ENCODE peak calls at places on chromosomes 4 and X, in six cellular contexts. One of them, this sample, is unnamed.

GRCh38 chr4:82643994-82644730 is 82.4 kb upstream of the TMEM150C start:
- DNase-seq in neural progenitor cell: no peak
- DNase-seq in AG09309: peak; percentile 46
- DNase-seq in GM12864: no peak
- DNase-seq in tibial nerve: no peak
- DNase-seq in cardiac fibroblast: peak; percentile 36
- DNase-seq in this sample: no peak

GRCh38 chr4:17817027-17817426 is 6.2 kb downstream of the NCAPG start:
- DNase-seq in neural progenitor cell: peak; percentile 45
- DNase-seq in AG09309: peak; percentile 57
- DNase-seq in GM12864: peak; percentile 37
- DNase-seq in tibial nerve: no peak
- DNase-seq in cardiac fibroblast: peak; percentile 86
- DNase-seq in this sample: peak; percentile 62

GRCh38 chrX:40734956-40735317 is 405 bp downstream of the MED14 start:
- DNase-seq in neural progenitor cell: no peak
- DNase-seq in AG09309: no peak
- DNase-seq in GM12864: no peak
- DNase-seq in tibial nerve: no peak
- DNase-seq in cardiac fibroblast: peak; percentile 31
- DNase-seq in this sample: peak; percentile 36

GRCh38 chr4:116016201-116016600 is 902.8 kb upstream of the NDST4 start:
- DNase-seq in neural progenitor cell: no peak
- DNase-seq in AG09309: peak; percentile 10
- DNase-seq in GM12864: no peak
- DNase-seq in tibial nerve: no peak
- DNase-seq in cardiac fibroblast: peak; percentile 53
- DNase-seq in this sample: peak; percentile 29

GRCh38 chr4:184899261-184900134 is 73.7 kb upstream of the ACSL1 start:
- DNase-seq in neural progenitor cell: no peak
- DNase-seq in AG09309: peak; percentile 3
- DNase-seq in GM12864: no peak
- DNase-seq in tibial nerve: no peak
- DNase-seq in cardiac fibroblast: no peak
- DNase-seq in this sample: no peak

GRCh38 chr4:70892086-70892769 is 9.9 kb upstream of the MOB1B start:
- DNase-seq in neural progenitor cell: no peak
- DNase-seq in AG09309: no peak
- DNase-seq in GM12864: no peak
- DNase-seq in tibial nerve: peak; percentile 56
- DNase-seq in cardiac fibroblast: peak; percentile 24
- DNase-seq in this sample: no peak

GRCh38 chr4:136690363-136690762 is 841.9 kb downstream of the PCDH18 start:
- DNase-seq in neural progenitor cell: no peak
- DNase-seq in AG09309: no peak
- DNase-seq in GM12864: no peak
- DNase-seq in tibial nerve: no peak
- DNase-seq in cardiac fibroblast: no peak
- DNase-seq in this sample: no peak

GRCh38 chr4:101292214-101292613 is 55.1 kb downstream of the PPP3CA start:
- DNase-seq in neural progenitor cell: no peak
- DNase-seq in AG09309: no peak
- DNase-seq in GM12864: no peak
- DNase-seq in tibial nerve: no peak
- DNase-seq in cardiac fibroblast: no peak
- DNase-seq in this sample: no peak

GRCh38 chr4:57191523-57192034 is 81.4 kb upstream of the IGFBP7 start:
- DNase-seq in neural progenitor cell: no peak
- DNase-seq in AG09309: no peak
- DNase-seq in GM12864: no peak
- DNase-seq in tibial nerve: no peak
- DNase-seq in cardiac fibroblast: peak; percentile 17
- DNase-seq in this sample: no peak

GRCh38 chr4:167114416-167114971 is 119.8 kb downstream of the SPOCK3 start:
- DNase-seq in neural progenitor cell: no peak
- DNase-seq in AG09309: no peak
- DNase-seq in GM12864: no peak
- DNase-seq in tibial nerve: no peak
- DNase-seq in cardiac fibroblast: no peak
- DNase-seq in this sample: peak; percentile 54

GRCh38 chr4:89661490-89661889 is 175.5 kb downstream of the SNCA start:
- DNase-seq in neural progenitor cell: peak; percentile 29
- DNase-seq in AG09309: peak; percentile 25
- DNase-seq in GM12864: no peak
- DNase-seq in tibial nerve: no peak
- DNase-seq in cardiac fibroblast: peak; percentile 33
- DNase-seq in this sample: no peak

GRCh38 chr4:154622598-154622997 is 10.1 kb upstream of the FGG start:
- DNase-seq in neural progenitor cell: peak; percentile 75
- DNase-seq in AG09309: no peak
- DNase-seq in GM12864: peak; percentile 18
- DNase-seq in tibial nerve: no peak
- DNase-seq in cardiac fibroblast: peak; percentile 56
- DNase-seq in this sample: peak; percentile 60

GRCh38 chrX:107826286-107827136 is 845 bp downstream of the MID2 start:
- DNase-seq in neural progenitor cell: peak; percentile 74
- DNase-seq in AG09309: no peak
- DNase-seq in GM12864: no peak
- DNase-seq in tibial nerve: peak; percentile 13
- DNase-seq in cardiac fibroblast: peak; percentile 66
- DNase-seq in this sample: peak; percentile 9

GRCh38 chr4:4317496-4318232 is 27.6 kb downstream of the ZBTB49 start:
- DNase-seq in neural progenitor cell: no peak
- DNase-seq in AG09309: no peak
- DNase-seq in GM12864: no peak
- DNase-seq in tibial nerve: no peak
- DNase-seq in cardiac fibroblast: no peak
- DNase-seq in this sample: no peak

GRCh38 chrX:52363247-52363883 is 5.5 kb upstream of the XAGE2 start:
- DNase-seq in neural progenitor cell: peak; percentile 5
- DNase-seq in AG09309: no peak
- DNase-seq in GM12864: no peak
- DNase-seq in tibial nerve: no peak
- DNase-seq in cardiac fibroblast: peak; percentile 9
- DNase-seq in this sample: no peak

GRCh38 chrX:27186671-27187070 is 276.5 kb downstream of the PPP4R3C start:
- DNase-seq in neural progenitor cell: peak; percentile 35
- DNase-seq in AG09309: no peak
- DNase-seq in GM12864: peak; percentile 2
- DNase-seq in tibial nerve: no peak
- DNase-seq in cardiac fibroblast: peak; percentile 36
- DNase-seq in this sample: peak; percentile 29

GRCh38 chr4:112213850-112214249 is 17.7 kb upstream of the AP1AR start:
- DNase-seq in neural progenitor cell: no peak
- DNase-seq in AG09309: peak; percentile 63
- DNase-seq in GM12864: no peak
- DNase-seq in tibial nerve: no peak
- DNase-seq in cardiac fibroblast: peak; percentile 73
- DNase-seq in this sample: no peak

GRCh38 chrX:136204571-136204970 is 46.6 kb downstream of the MAP7D3 start:
- DNase-seq in neural progenitor cell: peak; percentile 3
- DNase-seq in AG09309: no peak
- DNase-seq in GM12864: no peak
- DNase-seq in tibial nerve: no peak
- DNase-seq in cardiac fibroblast: peak; percentile 80
- DNase-seq in this sample: no peak

GRCh38 chr4:85081196-85081595 is 114.7 kb upstream of the WDFY3 start:
- DNase-seq in neural progenitor cell: no peak
- DNase-seq in AG09309: no peak
- DNase-seq in GM12864: no peak
- DNase-seq in tibial nerve: no peak
- DNase-seq in cardiac fibroblast: no peak
- DNase-seq in this sample: no peak

GRCh38 chr4:145939856-145940255 is 1.2 kb upstream of the ZNF827 start:
- DNase-seq in neural progenitor cell: no peak
- DNase-seq in AG09309: no peak
- DNase-seq in GM12864: no peak
- DNase-seq in tibial nerve: no peak
- DNase-seq in cardiac fibroblast: no peak
- DNase-seq in this sample: no peak

GRCh38 chr4:23972805-23973204 is 83.0 kb upstream of the PPARGC1A start:
- DNase-seq in neural progenitor cell: no peak
- DNase-seq in AG09309: no peak
- DNase-seq in GM12864: no peak
- DNase-seq in tibial nerve: no peak
- DNase-seq in cardiac fibroblast: peak; percentile 5
- DNase-seq in this sample: no peak

GRCh38 chrX:67568769-67569168 is 24.9 kb downstream of the AR start:
- DNase-seq in neural progenitor cell: no peak
- DNase-seq in AG09309: no peak
- DNase-seq in GM12864: no peak
- DNase-seq in tibial nerve: no peak
- DNase-seq in cardiac fibroblast: no peak
- DNase-seq in this sample: no peak

GRCh38 chr4:54527532-54527931 is 130.2 kb upstream of the KIT start:
- DNase-seq in neural progenitor cell: no peak
- DNase-seq in AG09309: no peak
- DNase-seq in GM12864: no peak
- DNase-seq in tibial nerve: no peak
- DNase-seq in cardiac fibroblast: no peak
- DNase-seq in this sample: no peak

GRCh38 chrX:41858161-41858775 is 65.1 kb downstream of the CASK start:
- DNase-seq in neural progenitor cell: peak; percentile 5
- DNase-seq in AG09309: no peak
- DNase-seq in GM12864: no peak
- DNase-seq in tibial nerve: no peak
- DNase-seq in cardiac fibroblast: no peak
- DNase-seq in this sample: no peak

GRCh38 chrX:104255465-104255864 is 732 bp upstream of the ESX1 start:
- DNase-seq in neural progenitor cell: no peak
- DNase-seq in AG09309: no peak
- DNase-seq in GM12864: no peak
- DNase-seq in tibial nerve: no peak
- DNase-seq in cardiac fibroblast: no peak
- DNase-seq in this sample: no peak

GRCh38 chrX:148133099-148133725 is 152.1 kb downstream of the FMR1NB start:
- DNase-seq in neural progenitor cell: no peak
- DNase-seq in AG09309: no peak
- DNase-seq in GM12864: no peak
- DNase-seq in tibial nerve: no peak
- DNase-seq in cardiac fibroblast: peak; percentile 5
- DNase-seq in this sample: peak; percentile 0

GRCh38 chr4:853416-853781 is 27.5 kb upstream of the CPLX1 start:
- DNase-seq in neural progenitor cell: no peak
- DNase-seq in AG09309: no peak
- DNase-seq in GM12864: no peak
- DNase-seq in tibial nerve: no peak
- DNase-seq in cardiac fibroblast: no peak
- DNase-seq in this sample: no peak

GRCh38 chrX:40922307-40922706 is 162.9 kb upstream of the USP9X start:
- DNase-seq in neural progenitor cell: peak; percentile 68
- DNase-seq in AG09309: no peak
- DNase-seq in GM12864: no peak
- DNase-seq in tibial nerve: no peak
- DNase-seq in cardiac fibroblast: peak; percentile 78
- DNase-seq in this sample: peak; percentile 57

GRCh38 chr4:89511776-89512175 is 204.2 kb upstream of the GPRIN3 start:
- DNase-seq in neural progenitor cell: no peak
- DNase-seq in AG09309: no peak
- DNase-seq in GM12864: no peak
- DNase-seq in tibial nerve: no peak
- DNase-seq in cardiac fibroblast: no peak
- DNase-seq in this sample: no peak

GRCh38 chr4:80007745-80008149 is 65.3 kb downstream of the ANTXR2 start:
- DNase-seq in neural progenitor cell: no peak
- DNase-seq in AG09309: no peak
- DNase-seq in GM12864: no peak
- DNase-seq in tibial nerve: no peak
- DNase-seq in cardiac fibroblast: no peak
- DNase-seq in this sample: peak; percentile 41
- H3K4me3 ChIP-seq in neural progenitor cell: no peak overlapping the region
- H3K4me3 ChIP-seq in AG09309: no peak overlapping the region
- H3K4me3 ChIP-seq in GM12864: no peak overlapping the region
- H3K4me3 ChIP-seq in tibial nerve: no peak overlapping the region
- H3K4me3 ChIP-seq in cardiac fibroblast: no peak overlapping the region
- H3K4me3 ChIP-seq in this sample: no peak overlapping the region

GRCh38 chr4:8274772-8275241 is 5.3 kb downstream of the HTRA3 start:
- DNase-seq in neural progenitor cell: peak; percentile 95
- DNase-seq in AG09309: peak; percentile 92
- DNase-seq in GM12864: no peak
- DNase-seq in tibial nerve: peak; percentile 82
- DNase-seq in cardiac fibroblast: peak; percentile 97
- DNase-seq in this sample: no peak
- TF ChIP-seq CTCF in neural progenitor cell: peak; percentile 32
- TF ChIP-seq CTCF in AG09309: peak; percentile 81
- TF ChIP-seq CTCF in GM12864: no peak
- TF ChIP-seq CTCF in tibial nerve: peak; percentile 54
- TF ChIP-seq CTCF in cardiac fibroblast: peak; percentile 61
- TF ChIP-seq CTCF in this sample: no peak

GRCh38 chr4:168151313-168151712 is 59.0 kb downstream of the ANXA10 start:
- DNase-seq in neural progenitor cell: no peak
- DNase-seq in AG09309: no peak
- DNase-seq in GM12864: no peak
- DNase-seq in tibial nerve: no peak
- DNase-seq in cardiac fibroblast: no peak
- DNase-seq in this sample: no peak

GRCh38 chr4:168153596-168154440 is 61.5 kb downstream of the ANXA10 start:
- DNase-seq in neural progenitor cell: peak; percentile 81
- DNase-seq in AG09309: peak; percentile 44
- DNase-seq in GM12864: peak; percentile 8
- DNase-seq in tibial nerve: peak; percentile 70
- DNase-seq in cardiac fibroblast: peak; percentile 93
- DNase-seq in this sample: peak; percentile 80

GRCh38 chr4:168150651-168151050 is 58.3 kb downstream of the ANXA10 start:
- DNase-seq in neural progenitor cell: peak; percentile 44
- DNase-seq in AG09309: no peak
- DNase-seq in GM12864: no peak
- DNase-seq in tibial nerve: no peak
- DNase-seq in cardiac fibroblast: peak; percentile 37
- DNase-seq in this sample: no peak

GRCh38 chr4:168154546-168155277 is 62.4 kb downstream of the ANXA10 start:
- DNase-seq in neural progenitor cell: no peak
- DNase-seq in AG09309: no peak
- DNase-seq in GM12864: no peak
- DNase-seq in tibial nerve: no peak
- DNase-seq in cardiac fibroblast: no peak
- DNase-seq in this sample: no peak

GRCh38 chr4:168152837-168153500 is 60.6 kb downstream of the ANXA10 start:
- DNase-seq in neural progenitor cell: no peak
- DNase-seq in AG09309: no peak
- DNase-seq in GM12864: no peak
- DNase-seq in tibial nerve: no peak
- DNase-seq in cardiac fibroblast: no peak
- DNase-seq in this sample: peak; percentile 5
- H3K4me3 ChIP-seq in neural progenitor cell: no peak overlapping the region
- H3K4me3 ChIP-seq in AG09309: no peak overlapping the region
- H3K4me3 ChIP-seq in GM12864: no peak overlapping the region
- H3K4me3 ChIP-seq in tibial nerve: no peak overlapping the region
- H3K4me3 ChIP-seq in cardiac fibroblast: no peak overlapping the region
- H3K4me3 ChIP-seq in this sample: no peak overlapping the region

DNA sequence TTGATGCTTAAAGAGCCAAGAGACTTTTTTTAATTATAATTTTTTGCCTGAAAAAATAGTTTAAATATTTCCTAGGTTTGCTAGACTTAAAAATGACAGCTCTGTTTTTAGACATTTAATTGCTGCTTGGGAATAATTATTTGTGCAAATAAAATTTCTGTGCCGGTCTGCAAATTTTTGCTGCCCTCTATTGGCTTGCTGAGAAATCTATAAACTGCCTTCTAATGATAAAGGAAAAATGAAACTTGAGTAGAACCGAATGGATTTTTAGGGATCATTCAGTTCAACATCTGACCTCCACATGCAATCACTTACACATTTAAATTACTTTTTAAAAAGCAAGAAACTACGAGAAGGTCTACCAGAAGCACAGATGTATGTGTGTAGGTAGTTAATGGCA is 434.0 kb downstream of the FAM133A start:
- DNase-seq in neural progenitor cell: no peak
- DNase-seq in AG09309: no peak
- DNase-seq in GM12864: no peak
- DNase-seq in tibial nerve: no peak
- DNase-seq in cardiac fibroblast: no peak
- DNase-seq in this sample: no peak
- TF ChIP-seq CTCF in neural progenitor cell: peak; percentile 43
- TF ChIP-seq CTCF in AG09309: peak; percentile 21
- TF ChIP-seq CTCF in GM12864: no peak
- TF ChIP-seq CTCF in tibial nerve: no peak
- TF ChIP-seq CTCF in cardiac fibroblast: no peak
- TF ChIP-seq CTCF in this sample: no peak